ENCODE peak calls at places on chromosome 16, in five cellular contexts. C is fibroblast of lung, X is breast epithelium, Y is pancreas, S is GM13977. J is an unnamed sample.

GRCh38 chr16:48478418-48478817 is 93.2 kb upstream of the SIAH1 start:
- DNase-seq in C (peak), X (no peak), Y (no peak), S (no peak), J (no peak)

GRCh38 chr16:4307215-4308037 is 8.4 kb upstream of the GLIS2 start:
- DNase-seq in C (peak), X (peak), Y (peak), S (peak), J (peak)

GRCh38 chr16:28105297-28105696 is 41.8 kb upstream of the GSG1L start:
- DNase-seq in C (no peak), X (no peak), Y (no peak), S (no peak), J (no peak)

GRCh38 chr16:89502319-89502843 is 5.8 kb upstream of the SPG7 start:
- DNase-seq in C (peak), X (no peak), Y (peak), S (no peak), J (no peak)

GRCh38 chr16:57563487-57563750 is 21.0 kb downstream of the ADGRG5 start:
- DNase-seq in C (no peak), X (no peak), Y (no peak), S (no peak), J (no peak)

GRCh38 chr16:49663081-49664057 is 192.5 kb downstream of the ZNF423 start:
- DNase-seq in C (no peak), X (no peak), Y (no peak), S (no peak), J (no peak)

GRCh38 chr16:56356276-56357241 is 68.8 kb downstream of the AMFR start:
- DNase-seq in C (peak), X (peak), Y (peak), S (peak), J (peak)

GRCh38 chr16:3180445-3180878 is 7.5 kb upstream of the OR1F1 start:
- DNase-seq in C (no peak), X (no peak), Y (no peak), S (no peak), J (no peak)

GRCh38 chr16:56744996-56745640 is 15.2 kb downstream of the NUP93 start:
- DNase-seq in C (no peak), X (no peak), Y (no peak), S (no peak), J (no peak)

GRCh38 chr16:89118361-89119061 is 24.9 kb downstream of the ACSF3 start:
- DNase-seq in C (peak), X (no peak), Y (peak), S (no peak), J (no peak)

GRCh38 chr16:72818286-72818845 is 229.6 kb downstream of the ZFHX3 start:
- DNase-seq in C (peak), X (no peak), Y (no peak), S (no peak), J (no peak)

GRCh38 chr16:22693670-22694340 is 120.2 kb upstream of the HS3ST2 start:
- DNase-seq in C (no peak), X (no peak), Y (no peak), S (no peak), J (no peak)

GRCh38 chr16:29790949-29791844 is 646 bp downstream of the KIF22 start:
- DNase-seq in C (no peak), X (no peak), Y (no peak), S (no peak), J (no peak)

GRCh38 chr16:8907096-8907495 is 24.9 kb downstream of the LITAFD start:
- DNase-seq in C (peak), X (no peak), Y (no peak), S (no peak), J (no peak)

GRCh38 chr16:8904018-8904430 is 21.9 kb downstream of the LITAFD start:
- DNase-seq in C (no peak), X (no peak), Y (no peak), S (no peak), J (no peak)

GRCh38 chr16:8905795-8906591 is 23.8 kb downstream of the LITAFD start:
- DNase-seq in C (no peak), X (no peak), Y (no peak), S (no peak), J (no peak)

GRCh38 chr16:8903004-8903403 is 20.9 kb downstream of the LITAFD start:
- DNase-seq in C (no peak), X (no peak), Y (no peak), S (no peak), J (no peak)

DNA sequence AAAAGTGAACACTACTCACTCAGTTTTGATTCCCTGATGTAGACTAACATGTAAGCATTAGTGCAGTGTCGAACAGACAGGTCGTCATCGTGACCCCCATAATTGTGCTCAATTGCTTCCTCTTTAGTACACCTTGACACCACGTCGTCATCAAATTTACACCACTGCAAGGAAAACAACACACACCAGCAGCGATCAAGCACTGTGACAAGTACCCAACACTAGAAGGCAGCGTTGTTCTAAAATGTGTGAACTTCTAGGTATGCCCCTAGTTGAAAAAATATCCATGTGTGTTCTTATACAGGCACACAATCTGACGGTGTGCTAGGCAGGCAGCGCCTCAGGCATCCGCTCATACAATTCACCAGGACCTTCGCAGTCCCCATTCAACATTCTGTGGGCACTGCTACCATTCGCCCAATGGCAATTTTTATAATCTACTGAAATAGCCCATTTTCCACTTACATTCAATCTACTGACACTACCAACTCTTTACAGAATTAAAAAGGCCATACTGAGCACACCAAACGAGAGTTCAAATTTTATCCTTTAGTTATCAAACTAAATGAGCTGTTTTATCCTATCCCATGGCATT is 23.1 kb downstream of the LITAFD start:
- DNase-seq in C (peak), X (no peak), Y (no peak), S (no peak), J (no peak)
- TF ChIP-seq CTCF in C (peak), X (peak), Y (peak), S (peak), J (peak)

GRCh38 chr16:537415-538335 is 10.2 kb downstream of the CAPN15 start:
- DNase-seq in C (no peak), X (no peak), Y (no peak), S (no peak), J (no peak)
- TF ChIP-seq CTCF in C (no peak), X (no peak), Y (no peak), S (no peak), J (no peak)

GRCh38 chr16:62077998-62078397 is 41.8 kb upstream of the CDH8 start:
- DNase-seq in C (no peak), X (no peak), Y (no peak), S (no peak), J (no peak)
- TF ChIP-seq CTCF in C (no peak), X (no peak), Y (no peak), S (peak), J (peak)

DNA sequence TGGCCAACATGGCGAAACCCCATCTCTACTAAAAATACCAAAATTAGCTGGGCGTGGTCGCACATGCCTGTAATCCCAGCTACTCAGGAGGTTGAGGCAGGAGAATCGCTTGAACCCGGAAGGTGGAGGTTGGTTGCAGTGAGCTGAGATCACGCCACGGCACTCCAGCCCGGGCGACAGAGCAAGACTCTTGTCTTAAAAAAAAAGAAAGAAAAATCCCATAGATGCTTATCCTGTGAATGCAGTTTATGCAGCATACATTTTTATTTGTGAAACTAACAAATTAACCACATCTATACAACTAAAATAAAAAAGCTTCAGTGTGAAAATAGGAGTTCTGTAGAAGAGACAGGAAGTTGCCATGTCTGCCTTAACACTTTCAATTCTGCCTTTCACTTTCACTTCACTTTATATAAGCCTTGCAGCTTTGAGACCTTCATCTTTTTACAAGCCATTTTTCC is 7.1 kb downstream of the IGSF6 start:
- DNase-seq in C (no peak), X (no peak), Y (no peak), S (peak), J (peak)
- TF ChIP-seq CTCF in C (no peak), X (no peak), Y (no peak), S (no peak), J (no peak)

GRCh38 chr16:84854759-84855158 is 35.0 kb downstream of the CRISPLD2 start:
- DNase-seq in C (peak), X (no peak), Y (peak), S (no peak), J (no peak)
- TF ChIP-seq CTCF in C (no peak), X (no peak), Y (no peak), S (no peak), J (no peak)